ENCODE peak calls at places on chromosomes 2 and 18, in ten cellular contexts. U is transverse colon, D is cardiac muscle cell, Z is HCT116, B is sigmoid colon, J is endodermal cell, M is Panc1, Q is uterus, A is IMR-90, F is astrocyte. X is an unnamed sample.
A peak's percentile ranks its signal among the peaks of the same experiment; 100 is the strongest.

GRCh38 chr18:26227051-26227672 is 917 bp downstream of the TAF4B start:
- DNase-seq in D (no peak), U (no peak), Z (no peak), A (no peak), M (no peak), B (peak; percentile 62), Q (no peak), J (no peak), F (no peak), X (no peak)

GRCh38 chr18:49524951-49525350 is 36.9 kb upstream of the LIPG start:
- DNase-seq in M (no peak), A (no peak), B (no peak), D (no peak), U (no peak), F (no peak), Q (no peak), J (peak; percentile 20), Z (no peak), X (no peak)

GRCh38 chr2:219168526-219168925 is 1.3 kb downstream of the SLC23A3 start:
- DNase-seq in B (no peak), A (no peak), Z (no peak), J (no peak), M (no peak), D (no peak), Q (no peak), F (no peak), U (no peak), X (no peak)

GRCh38 chr2:15042824-15043223 is 410.3 kb downstream of the LRATD1 start:
- DNase-seq in U (peak; percentile 59), B (peak; percentile 93), M (no peak), J (no peak), Z (no peak), A (peak; percentile 98), Q (no peak), F (peak; percentile 88), D (no peak), X (no peak)

GRCh38 chr2:147548453-147548852 is 296.4 kb upstream of the ACVR2A start:
- DNase-seq in J (no peak), A (no peak), F (peak; percentile 51), Z (no peak), D (no peak), B (no peak), Q (no peak), U (no peak), M (no peak), X (no peak)

GRCh38 chr2:170582747-170583463 is 132.2 kb upstream of the SP5 start:
- DNase-seq in Z (no peak), J (peak; percentile 62), B (no peak), M (no peak), D (no peak), Q (no peak), A (no peak), U (no peak), F (peak; percentile 0), X (no peak)

GRCh38 chr2:196336715-196337617 is 165.6 kb upstream of the STK17B start:
- DNase-seq in M (no peak), D (peak; percentile 32), Q (no peak), U (peak; percentile 13), F (no peak), A (peak; percentile 58), J (no peak), B (no peak), Z (no peak), X (no peak)

GRCh38 chr18:78969574-78970315 is 9.9 kb upstream of the SALL3 start:
- DNase-seq in J (no peak), M (no peak), Z (no peak), A (no peak), B (no peak), F (no peak), Q (no peak), D (no peak), U (no peak), X (peak; percentile 38)

GRCh38 chr2:120743657-120744056 is 8.0 kb downstream of the GLI2 start:
- DNase-seq in F (no peak), D (no peak), A (no peak), Z (no peak), J (peak; percentile 45), U (no peak), Q (no peak), M (no peak), B (no peak), X (no peak)

GRCh38 chr18:46516555-46516954 is 140.5 kb downstream of the LOXHD1 start:
- DNase-seq in U (no peak), M (no peak), Q (no peak), Z (no peak), A (no peak), J (no peak), B (no peak), D (no peak), F (no peak), X (no peak)

GRCh38 chr18:46519870-46520269 is 137.2 kb downstream of the LOXHD1 start:
- DNase-seq in Z (no peak), Q (no peak), F (no peak), D (no peak), B (no peak), J (no peak), U (no peak), A (no peak), M (no peak), X (no peak)

DNA sequence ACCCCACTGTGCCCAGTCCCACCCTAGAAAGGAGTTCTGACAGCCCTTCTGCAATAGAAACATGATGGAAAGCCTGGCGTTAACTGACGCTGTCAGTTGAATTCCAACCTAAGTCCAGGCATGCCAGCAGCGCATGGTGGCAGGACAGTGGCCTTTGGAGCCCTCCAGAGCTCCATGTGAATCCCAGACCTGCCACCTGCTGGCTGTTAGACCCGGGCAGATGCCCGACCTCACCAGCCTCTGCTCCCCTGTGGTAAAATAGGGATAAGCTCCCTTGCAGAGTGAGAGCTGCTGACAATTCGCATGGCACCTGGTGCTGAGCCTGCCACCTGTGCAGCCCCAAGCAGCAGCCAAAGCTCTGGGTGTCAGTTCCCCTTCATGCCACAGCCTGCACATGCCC is 138.6 kb downstream of the LOXHD1 start:
- DNase-seq in Z (no peak), D (peak; percentile 40), J (peak; percentile 75), M (no peak), U (no peak), B (no peak), Q (no peak), F (no peak), A (no peak), X (no peak)
- TF ChIP-seq CTCF in Z (peak; percentile 31), D (no peak), J (peak; percentile 71), M (no peak), U (no peak), B (no peak), Q (no peak), F (no peak), A (no peak), X (no peak)

GRCh38 chr2:59806486-59806885 is 747.0 kb downstream of the BCL11A start:
- DNase-seq in Q (no peak), B (no peak), U (no peak), J (no peak), M (no peak), D (no peak), Z (no peak), F (no peak), A (no peak), X (no peak)
- H3K4me1 ChIP-seq in Q (no peaks in the 10 kb centered on the region), B (no peaks in the 10 kb centered on the region), U (no peaks in the 10 kb centered on the region), J (no peaks in the 10 kb centered on the region), M (no peaks in the 10 kb centered on the region), D (peaks cover 16% of the 10 kb centered on the region), Z (no peaks in the 10 kb centered on the region), F (no peaks in the 10 kb centered on the region), A (no peaks in the 10 kb centered on the region), X (no peaks in the 10 kb centered on the region)

DNA sequence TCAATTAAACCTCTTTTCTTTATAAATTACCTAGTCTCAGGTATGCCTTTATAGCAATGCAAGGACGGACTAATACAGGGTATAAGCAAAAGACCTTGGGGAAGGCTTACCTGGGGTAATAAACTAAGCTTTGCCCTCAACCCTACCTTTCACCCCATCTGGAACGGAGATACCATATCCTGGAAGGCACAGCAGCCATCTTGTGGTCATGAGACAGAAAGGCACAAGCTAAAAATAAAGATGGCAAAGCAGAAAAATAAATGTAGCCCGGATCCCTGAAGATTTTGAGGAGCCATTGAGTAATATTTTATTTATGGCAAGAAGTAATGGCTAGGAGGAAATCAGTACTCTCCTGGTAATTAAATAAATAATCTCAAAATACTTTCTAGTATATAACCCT is 198.5 kb downstream of the SPP2 start:
- DNase-seq in U (no peak), Z (no peak), J (no peak), A (no peak), M (no peak), D (no peak), F (no peak), Q (no peak), B (no peak), X (no peak)
- H3K27ac ChIP-seq in U (no peak overlapping the region), Z (peak overlapping the region; percentile 13), J (no peak overlapping the region), A (no peak overlapping the region), M (peak overlapping the region; percentile 99), D (no peak overlapping the region), F (peak overlapping the region; percentile 95), Q (no peak overlapping the region), B (no peak overlapping the region), X (no peak overlapping the region)

DNA sequence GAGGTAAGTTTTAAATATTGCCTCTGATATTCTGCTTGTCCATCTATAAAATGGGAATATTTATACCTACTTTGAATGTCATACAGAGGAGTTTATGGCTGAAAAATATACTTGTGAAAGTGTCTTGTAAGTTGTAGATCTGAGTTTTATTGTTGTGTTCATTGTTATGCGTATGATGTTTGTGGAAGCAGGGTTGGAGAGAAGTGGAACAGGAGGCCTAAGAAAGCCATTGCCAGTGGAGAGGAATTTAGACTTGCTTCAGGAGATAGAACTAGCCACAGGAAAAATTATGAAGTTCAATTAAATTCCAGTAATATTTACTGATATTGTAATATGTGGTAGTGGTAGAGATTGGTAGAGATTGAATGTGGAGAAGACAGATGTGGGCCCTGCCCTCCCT is 491.9 kb upstream of the FANCL start:
- DNase-seq in Q (no peak), B (no peak), U (no peak), Z (no peak), M (no peak), D (no peak), J (no peak), A (no peak), F (no peak), X (no peak)
- TF ChIP-seq CTCF in Q (no peak), B (no peak), U (no peak), Z (no peak), M (no peak), D (no peak), J (no peak), A (no peak), F (no peak), X (no peak)

GRCh38 chr2:96315005-96315399 is 9.7 kb upstream of the SNRNP200 start:
- DNase-seq in M (no peak), Q (no peak), J (no peak), Z (no peak), D (no peak), A (no peak), U (no peak), F (no peak), B (no peak), X (no peak)
- H3K4me1 ChIP-seq in M (peaks cover 16% of the 10 kb centered on the region), Q (no peaks in the 10 kb centered on the region), J (no peaks in the 10 kb centered on the region), Z (no peaks in the 10 kb centered on the region), D (no peaks in the 10 kb centered on the region), A (peaks cover 12% of the 10 kb centered on the region), U (no peaks in the 10 kb centered on the region), F (peaks cover 15% of the 10 kb centered on the region), B (no peaks in the 10 kb centered on the region), X (peaks cover 19% of the 10 kb centered on the region)

GRCh38 chr2:175002547-175003274 is 2.5 kb downstream of the CHN1 start:
- DNase-seq in U (no peak), M (no peak), Z (no peak), J (no peak), F (peak; percentile 41), D (no peak), B (no peak), A (no peak), Q (no peak), X (no peak)
- H3K27ac ChIP-seq in U (no peak overlapping the region), M (no peak overlapping the region), Z (no peak overlapping the region), J (peak overlapping the region; percentile 64), F (no peak overlapping the region), D (no peak overlapping the region), B (peak overlapping the region; percentile 15), A (no peak overlapping the region), Q (no peak overlapping the region), X (no peak overlapping the region)